ENCODE peak calls at places on chromosomes 2 and 18, in nine cellular contexts. One of them, this sample, is unnamed.

GRCh38 chr18:741931-742512 is 29.6 kb upstream of the ENOSF1 start:
- DNase-seq in cardiac fibroblast: peak
- DNase-seq in stomach: no peak
- DNase-seq in adrenal gland: no peak
- DNase-seq in WERI-Rb-1: no peak
- DNase-seq in endodermal cell: no peak
- DNase-seq in fibroblast of lung: peak
- DNase-seq in Panc1: peak
- DNase-seq in HepG2: peak
- DNase-seq in this sample: peak

GRCh38 chr18:13403786-13404549 is 185.4 kb downstream of the LDLRAD4 start:
- DNase-seq in cardiac fibroblast: no peak
- DNase-seq in stomach: no peak
- DNase-seq in adrenal gland: peak
- DNase-seq in WERI-Rb-1: no peak
- DNase-seq in endodermal cell: no peak
- DNase-seq in fibroblast of lung: no peak
- DNase-seq in Panc1: no peak
- DNase-seq in HepG2: no peak
- DNase-seq in this sample: no peak

GRCh38 chr2:223226264-223226663 is 174.3 kb downstream of the KCNE4 start:
- DNase-seq in cardiac fibroblast: no peak
- DNase-seq in stomach: no peak
- DNase-seq in adrenal gland: no peak
- DNase-seq in WERI-Rb-1: no peak
- DNase-seq in endodermal cell: no peak
- DNase-seq in fibroblast of lung: no peak
- DNase-seq in Panc1: no peak
- DNase-seq in HepG2: no peak
- DNase-seq in this sample: no peak

GRCh38 chr18:36354989-36355388 is 57.5 kb downstream of the FHOD3 start:
- DNase-seq in cardiac fibroblast: peak
- DNase-seq in stomach: no peak
- DNase-seq in adrenal gland: no peak
- DNase-seq in WERI-Rb-1: no peak
- DNase-seq in endodermal cell: no peak
- DNase-seq in fibroblast of lung: peak
- DNase-seq in Panc1: no peak
- DNase-seq in HepG2: no peak
- DNase-seq in this sample: no peak

GRCh38 chr2:152730591-152731333 is 12.3 kb downstream of the ARL6IP6 start:
- DNase-seq in cardiac fibroblast: peak
- DNase-seq in stomach: no peak
- DNase-seq in adrenal gland: no peak
- DNase-seq in WERI-Rb-1: no peak
- DNase-seq in endodermal cell: no peak
- DNase-seq in fibroblast of lung: peak
- DNase-seq in Panc1: no peak
- DNase-seq in HepG2: no peak
- DNase-seq in this sample: no peak

GRCh38 chr2:182477774-182478173 is 50.9 kb upstream of the PDE1A start:
- DNase-seq in cardiac fibroblast: no peak
- DNase-seq in stomach: no peak
- DNase-seq in adrenal gland: no peak
- DNase-seq in WERI-Rb-1: no peak
- DNase-seq in endodermal cell: no peak
- DNase-seq in fibroblast of lung: no peak
- DNase-seq in Panc1: no peak
- DNase-seq in HepG2: no peak
- DNase-seq in this sample: no peak

GRCh38 chr18:75172299-75173124 is 36.4 kb downstream of the PTGR3 start:
- DNase-seq in cardiac fibroblast: no peak
- DNase-seq in stomach: no peak
- DNase-seq in adrenal gland: no peak
- DNase-seq in WERI-Rb-1: no peak
- DNase-seq in endodermal cell: peak
- DNase-seq in fibroblast of lung: no peak
- DNase-seq in Panc1: no peak
- DNase-seq in HepG2: no peak
- DNase-seq in this sample: no peak

GRCh38 chr2:16584094-16584493 is 81.5 kb downstream of the CYRIA start:
- DNase-seq in cardiac fibroblast: no peak
- DNase-seq in stomach: no peak
- DNase-seq in adrenal gland: no peak
- DNase-seq in WERI-Rb-1: no peak
- DNase-seq in endodermal cell: no peak
- DNase-seq in fibroblast of lung: no peak
- DNase-seq in Panc1: no peak
- DNase-seq in HepG2: no peak
- DNase-seq in this sample: no peak

DNA sequence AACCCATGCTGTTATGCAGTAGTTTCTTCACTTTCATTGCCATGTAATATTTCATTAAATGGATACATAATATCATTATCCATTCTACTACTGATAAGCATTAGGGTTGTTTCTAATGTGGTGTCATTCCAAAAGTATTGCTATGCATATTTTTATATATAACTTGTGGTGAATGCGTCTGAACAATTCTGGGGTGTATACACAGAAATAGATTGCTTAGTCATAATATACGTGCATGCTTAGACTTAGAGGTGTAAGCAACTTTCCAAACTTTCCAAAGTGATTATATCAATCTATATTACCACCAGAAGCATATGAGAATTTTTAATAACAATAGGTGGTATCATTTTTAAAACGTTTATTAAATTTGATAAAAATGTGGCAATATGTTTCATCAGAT is 540.9 kb downstream of the DSC3 start:
- DNase-seq in cardiac fibroblast: no peak
- DNase-seq in stomach: no peak
- DNase-seq in adrenal gland: no peak
- DNase-seq in WERI-Rb-1: no peak
- DNase-seq in endodermal cell: no peak
- DNase-seq in fibroblast of lung: no peak
- DNase-seq in Panc1: no peak
- DNase-seq in HepG2: no peak
- DNase-seq in this sample: no peak
- TF ChIP-seq CTCF in cardiac fibroblast: no peak
- TF ChIP-seq CTCF in stomach: no peak
- TF ChIP-seq CTCF in adrenal gland: no peak
- TF ChIP-seq CTCF in WERI-Rb-1: no peak
- TF ChIP-seq CTCF in endodermal cell: no peak
- TF ChIP-seq CTCF in fibroblast of lung: no peak
- TF ChIP-seq CTCF in Panc1: no peak
- TF ChIP-seq CTCF in HepG2: no peak
- TF ChIP-seq CTCF in this sample: no peak

GRCh38 chr2:216499641-216500218 is 1.1 kb downstream of the RPL37A start:
- DNase-seq in cardiac fibroblast: no peak
- DNase-seq in stomach: no peak
- DNase-seq in adrenal gland: no peak
- DNase-seq in WERI-Rb-1: no peak
- DNase-seq in endodermal cell: no peak
- DNase-seq in fibroblast of lung: peak
- DNase-seq in Panc1: no peak
- DNase-seq in HepG2: no peak
- DNase-seq in this sample: no peak

GRCh38 chr2:216502776-216503629 is 4.4 kb downstream of the RPL37A start:
- DNase-seq in cardiac fibroblast: no peak
- DNase-seq in stomach: no peak
- DNase-seq in adrenal gland: no peak
- DNase-seq in WERI-Rb-1: no peak
- DNase-seq in endodermal cell: no peak
- DNase-seq in fibroblast of lung: no peak
- DNase-seq in Panc1: no peak
- DNase-seq in HepG2: no peak
- DNase-seq in this sample: no peak

GRCh38 chr2:216501854-216502253 is 3.2 kb downstream of the RPL37A start:
- DNase-seq in cardiac fibroblast: no peak
- DNase-seq in stomach: no peak
- DNase-seq in adrenal gland: no peak
- DNase-seq in WERI-Rb-1: no peak
- DNase-seq in endodermal cell: no peak
- DNase-seq in fibroblast of lung: no peak
- DNase-seq in Panc1: no peak
- DNase-seq in HepG2: no peak
- DNase-seq in this sample: no peak

GRCh38 chr2:216498418-216499413 is at the start of gene RPL37A:
- DNase-seq in cardiac fibroblast: peak
- DNase-seq in stomach: peak
- DNase-seq in adrenal gland: peak
- DNase-seq in WERI-Rb-1: peak
- DNase-seq in endodermal cell: peak
- DNase-seq in fibroblast of lung: peak
- DNase-seq in Panc1: peak
- DNase-seq in HepG2: peak
- DNase-seq in this sample: peak

DNA sequence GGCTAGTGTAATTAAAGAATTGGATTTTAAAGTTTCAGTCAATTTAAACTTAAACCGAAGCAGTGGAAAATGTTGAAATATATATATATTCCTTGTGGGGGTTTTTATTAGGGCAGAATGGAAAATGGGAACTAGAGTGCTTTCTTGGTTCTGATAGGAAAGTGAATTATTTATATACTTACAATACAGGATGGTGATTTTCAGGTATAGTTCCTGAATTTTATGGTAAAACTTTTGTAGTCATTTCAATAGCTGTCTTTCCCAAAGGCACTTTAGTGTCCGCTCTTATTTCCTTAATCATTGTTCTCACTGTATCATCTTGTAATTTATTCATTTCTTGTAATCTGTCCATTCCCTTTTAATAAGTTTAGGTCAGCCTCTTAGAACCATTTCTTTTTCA is 1.9 kb downstream of the RPL37A start:
- DNase-seq in cardiac fibroblast: no peak
- DNase-seq in stomach: no peak
- DNase-seq in adrenal gland: no peak
- DNase-seq in WERI-Rb-1: no peak
- DNase-seq in endodermal cell: no peak
- DNase-seq in fibroblast of lung: no peak
- DNase-seq in Panc1: no peak
- DNase-seq in HepG2: no peak
- DNase-seq in this sample: no peak
- H3K4me3 ChIP-seq in cardiac fibroblast: peak
- H3K4me3 ChIP-seq in stomach: peak
- H3K4me3 ChIP-seq in adrenal gland: no peak
- H3K4me3 ChIP-seq in WERI-Rb-1: no peak
- H3K4me3 ChIP-seq in endodermal cell: peak
- H3K4me3 ChIP-seq in fibroblast of lung: peak
- H3K4me3 ChIP-seq in Panc1: peak
- H3K4me3 ChIP-seq in HepG2: peak
- H3K4me3 ChIP-seq in this sample: peak

GRCh38 chr18:66562279-66562678 is 41.6 kb downstream of the CDH19 start:
- DNase-seq in cardiac fibroblast: no peak
- DNase-seq in stomach: no peak
- DNase-seq in adrenal gland: no peak
- DNase-seq in WERI-Rb-1: no peak
- DNase-seq in endodermal cell: no peak
- DNase-seq in fibroblast of lung: no peak
- DNase-seq in Panc1: no peak
- DNase-seq in HepG2: no peak
- DNase-seq in this sample: no peak

GRCh38 chr18:66557091-66557490 is 46.8 kb downstream of the CDH19 start:
- DNase-seq in cardiac fibroblast: no peak
- DNase-seq in stomach: no peak
- DNase-seq in adrenal gland: no peak
- DNase-seq in WERI-Rb-1: no peak
- DNase-seq in endodermal cell: no peak
- DNase-seq in fibroblast of lung: no peak
- DNase-seq in Panc1: no peak
- DNase-seq in HepG2: no peak
- DNase-seq in this sample: no peak

GRCh38 chr18:66564236-66564635 is 39.7 kb downstream of the CDH19 start:
- DNase-seq in cardiac fibroblast: peak
- DNase-seq in stomach: no peak
- DNase-seq in adrenal gland: no peak
- DNase-seq in WERI-Rb-1: no peak
- DNase-seq in endodermal cell: no peak
- DNase-seq in fibroblast of lung: peak
- DNase-seq in Panc1: no peak
- DNase-seq in HepG2: no peak
- DNase-seq in this sample: no peak

GRCh38 chr18:66558773-66559172 is 45.1 kb downstream of the CDH19 start:
- DNase-seq in cardiac fibroblast: peak
- DNase-seq in stomach: no peak
- DNase-seq in adrenal gland: no peak
- DNase-seq in WERI-Rb-1: no peak
- DNase-seq in endodermal cell: no peak
- DNase-seq in fibroblast of lung: peak
- DNase-seq in Panc1: no peak
- DNase-seq in HepG2: no peak
- DNase-seq in this sample: no peak

DNA sequence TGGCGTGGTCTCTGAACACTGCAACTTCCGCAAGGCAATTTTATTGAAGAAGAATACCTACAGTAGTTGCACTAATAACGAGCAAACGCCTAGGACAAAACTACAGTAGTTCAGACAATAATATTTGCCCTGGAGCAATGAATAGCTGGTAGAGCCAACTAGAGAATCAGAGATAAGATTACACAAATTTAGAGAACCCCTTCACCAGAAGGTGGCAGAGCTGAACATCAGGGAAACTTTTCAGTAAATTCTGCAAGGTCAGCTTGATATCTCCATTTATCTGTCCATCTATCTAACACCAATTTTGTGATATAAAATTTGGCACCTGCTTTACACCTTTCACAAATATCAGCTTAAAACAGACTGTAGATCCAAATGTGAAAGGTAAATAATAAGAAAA is 43.8 kb downstream of the CDH19 start:
- DNase-seq in cardiac fibroblast: peak
- DNase-seq in stomach: no peak
- DNase-seq in adrenal gland: no peak
- DNase-seq in WERI-Rb-1: no peak
- DNase-seq in endodermal cell: peak
- DNase-seq in fibroblast of lung: peak
- DNase-seq in Panc1: peak
- DNase-seq in HepG2: peak
- DNase-seq in this sample: no peak
- TF ChIP-seq CTCF in cardiac fibroblast: peak
- TF ChIP-seq CTCF in stomach: peak
- TF ChIP-seq CTCF in adrenal gland: peak
- TF ChIP-seq CTCF in WERI-Rb-1: peak
- TF ChIP-seq CTCF in endodermal cell: peak
- TF ChIP-seq CTCF in fibroblast of lung: peak
- TF ChIP-seq CTCF in Panc1: peak
- TF ChIP-seq CTCF in HepG2: peak
- TF ChIP-seq CTCF in this sample: no peak

GRCh38 chr2:11416931-11417330 is 49.0 kb downstream of the E2F6 start:
- DNase-seq in cardiac fibroblast: no peak
- DNase-seq in stomach: no peak
- DNase-seq in adrenal gland: no peak
- DNase-seq in WERI-Rb-1: no peak
- DNase-seq in endodermal cell: no peak
- DNase-seq in fibroblast of lung: no peak
- DNase-seq in Panc1: no peak
- DNase-seq in HepG2: no peak
- DNase-seq in this sample: no peak

GRCh38 chr2:11416191-11416590 is 49.8 kb downstream of the E2F6 start:
- DNase-seq in cardiac fibroblast: peak
- DNase-seq in stomach: no peak
- DNase-seq in adrenal gland: no peak
- DNase-seq in WERI-Rb-1: peak
- DNase-seq in endodermal cell: no peak
- DNase-seq in fibroblast of lung: no peak
- DNase-seq in Panc1: no peak
- DNase-seq in HepG2: no peak
- DNase-seq in this sample: no peak

GRCh38 chr2:11411768-11412448 is 54.1 kb downstream of the E2F6 start:
- DNase-seq in cardiac fibroblast: peak
- DNase-seq in stomach: peak
- DNase-seq in adrenal gland: peak
- DNase-seq in WERI-Rb-1: peak
- DNase-seq in endodermal cell: peak
- DNase-seq in fibroblast of lung: peak
- DNase-seq in Panc1: peak
- DNase-seq in HepG2: peak
- DNase-seq in this sample: no peak

GRCh38 chr2:11412449-11412810 is 53.5 kb downstream of the E2F6 start:
- DNase-seq in cardiac fibroblast: no peak
- DNase-seq in stomach: no peak
- DNase-seq in adrenal gland: no peak
- DNase-seq in WERI-Rb-1: no peak
- DNase-seq in endodermal cell: no peak
- DNase-seq in fibroblast of lung: no peak
- DNase-seq in Panc1: no peak
- DNase-seq in HepG2: no peak
- DNase-seq in this sample: no peak

DNA sequence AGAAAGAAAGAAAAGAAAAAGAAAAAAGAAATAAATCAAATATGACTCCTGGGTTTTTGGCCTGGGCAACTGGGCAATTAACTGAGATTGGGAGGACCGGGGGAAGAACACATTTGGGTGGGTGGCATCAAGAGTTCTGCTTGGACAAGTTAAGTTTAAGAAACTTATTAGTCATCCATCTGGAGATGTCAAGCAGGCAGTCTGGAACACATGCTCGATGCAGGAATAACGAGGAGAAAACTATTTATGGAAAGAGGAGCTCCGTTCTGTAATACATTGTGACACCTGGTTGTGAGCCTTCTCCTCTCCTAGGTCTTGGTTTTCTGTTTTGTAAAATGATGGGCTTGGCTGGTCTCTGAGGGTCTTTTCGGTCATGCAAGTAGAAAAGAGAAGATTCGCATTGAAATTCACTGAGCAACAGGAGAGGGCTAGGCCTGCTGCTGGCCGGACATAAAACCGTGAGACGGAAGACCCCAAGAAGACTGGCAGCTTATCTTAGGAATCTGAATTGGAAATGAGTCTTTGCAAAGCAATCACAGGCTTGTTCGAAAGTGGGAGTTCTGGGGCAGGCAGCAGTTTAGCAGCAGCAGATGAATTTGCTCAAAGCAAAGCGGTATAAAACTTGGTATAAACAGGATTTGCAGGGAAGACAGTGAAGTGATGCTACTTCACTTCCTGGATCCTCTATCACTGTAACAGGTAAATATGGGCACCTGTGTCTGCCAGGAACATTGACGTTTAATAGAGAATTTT is 51.4 kb downstream of the E2F6 start:
- DNase-seq in cardiac fibroblast: no peak
- DNase-seq in stomach: no peak
- DNase-seq in adrenal gland: no peak
- DNase-seq in WERI-Rb-1: no peak
- DNase-seq in endodermal cell: no peak
- DNase-seq in fibroblast of lung: no peak
- DNase-seq in Panc1: no peak
- DNase-seq in HepG2: no peak
- DNase-seq in this sample: no peak
- H3K4me3 ChIP-seq in cardiac fibroblast: no peak
- H3K4me3 ChIP-seq in stomach: no peak
- H3K4me3 ChIP-seq in adrenal gland: no peak
- H3K4me3 ChIP-seq in WERI-Rb-1: no peak
- H3K4me3 ChIP-seq in endodermal cell: no peak
- H3K4me3 ChIP-seq in fibroblast of lung: no peak
- H3K4me3 ChIP-seq in Panc1: no peak
- H3K4me3 ChIP-seq in HepG2: no peak
- H3K4me3 ChIP-seq in this sample: no peak